ENCODE peak calls at places on chromosomes 1 and 21, in nine cellular contexts. One of them, this sample, is unnamed.

GRCh38 chr1:228464487-228464983 is 22.6 kb upstream of the RNF187 start:
- DNase-seq in heart right ventricle: peak
- DNase-seq in choroid plexus epithelial cell: peak
- DNase-seq in fibroblast of mammary gland: peak
- DNase-seq in A549: peak
- DNase-seq in body of pancreas: peak
- DNase-seq in ascending aorta: peak
- DNase-seq in lower leg skin: peak
- DNase-seq in fibroblast of the aortic adventitia: peak
- DNase-seq in this sample: peak

GRCh38 chr1:206685749-206686485 is 1.2 kb downstream of the MAPKAPK2 start:
- DNase-seq in fibroblast of the aortic adventitia: peak
- DNase-seq in A549: peak
- DNase-seq in fibroblast of mammary gland: peak
- DNase-seq in ascending aorta: peak
- DNase-seq in heart right ventricle: peak
- DNase-seq in choroid plexus epithelial cell: peak
- DNase-seq in lower leg skin: peak
- DNase-seq in body of pancreas: peak
- DNase-seq in this sample: peak

GRCh38 chr1:53582211-53583020 is 123.2 kb downstream of the DMRTB1 start:
- DNase-seq in choroid plexus epithelial cell: no peak
- DNase-seq in lower leg skin: peak
- DNase-seq in A549: no peak
- DNase-seq in heart right ventricle: no peak
- DNase-seq in fibroblast of the aortic adventitia: no peak
- DNase-seq in fibroblast of mammary gland: no peak
- DNase-seq in body of pancreas: peak
- DNase-seq in ascending aorta: no peak
- DNase-seq in this sample: no peak

GRCh38 chr1:31663622-31664452 is 19.2 kb upstream of the PEF1 start:
- DNase-seq in body of pancreas: peak
- DNase-seq in ascending aorta: peak
- DNase-seq in fibroblast of mammary gland: peak
- DNase-seq in lower leg skin: peak
- DNase-seq in fibroblast of the aortic adventitia: peak
- DNase-seq in choroid plexus epithelial cell: peak
- DNase-seq in A549: peak
- DNase-seq in heart right ventricle: peak
- DNase-seq in this sample: peak

GRCh38 chr1:160579216-160579701 is at the start of gene CD84:
- DNase-seq in fibroblast of the aortic adventitia: no peak
- DNase-seq in A549: no peak
- DNase-seq in fibroblast of mammary gland: no peak
- DNase-seq in heart right ventricle: no peak
- DNase-seq in ascending aorta: no peak
- DNase-seq in body of pancreas: no peak
- DNase-seq in lower leg skin: no peak
- DNase-seq in choroid plexus epithelial cell: no peak
- DNase-seq in this sample: no peak

GRCh38 chr21:31232344-31232743 is 111.7 kb downstream of the TIAM1 start:
- DNase-seq in body of pancreas: no peak
- DNase-seq in A549: no peak
- DNase-seq in heart right ventricle: no peak
- DNase-seq in lower leg skin: no peak
- DNase-seq in choroid plexus epithelial cell: no peak
- DNase-seq in fibroblast of mammary gland: no peak
- DNase-seq in ascending aorta: no peak
- DNase-seq in fibroblast of the aortic adventitia: no peak
- DNase-seq in this sample: no peak

GRCh38 chr1:4276238-4276637 is 376.2 kb upstream of the C1orf174 start:
- DNase-seq in heart right ventricle: no peak
- DNase-seq in fibroblast of the aortic adventitia: no peak
- DNase-seq in choroid plexus epithelial cell: no peak
- DNase-seq in A549: no peak
- DNase-seq in lower leg skin: no peak
- DNase-seq in body of pancreas: no peak
- DNase-seq in ascending aorta: no peak
- DNase-seq in fibroblast of mammary gland: no peak
- DNase-seq in this sample: no peak

GRCh38 chr1:223411309-223411708 is 18.1 kb downstream of the CCDC185 start:
- DNase-seq in lower leg skin: no peak
- DNase-seq in fibroblast of mammary gland: peak
- DNase-seq in ascending aorta: no peak
- DNase-seq in fibroblast of the aortic adventitia: peak
- DNase-seq in heart right ventricle: no peak
- DNase-seq in body of pancreas: no peak
- DNase-seq in choroid plexus epithelial cell: peak
- DNase-seq in A549: no peak
- DNase-seq in this sample: peak

GRCh38 chr1:83889707-83890106 is 109.2 kb downstream of the TTLL7 start:
- DNase-seq in fibroblast of the aortic adventitia: peak
- DNase-seq in choroid plexus epithelial cell: peak
- DNase-seq in fibroblast of mammary gland: no peak
- DNase-seq in body of pancreas: no peak
- DNase-seq in ascending aorta: no peak
- DNase-seq in lower leg skin: no peak
- DNase-seq in A549: no peak
- DNase-seq in heart right ventricle: no peak
- DNase-seq in this sample: peak

GRCh38 chr1:168499094-168500049 is 44.4 kb downstream of the XCL2 start:
- DNase-seq in fibroblast of the aortic adventitia: no peak
- DNase-seq in A549: no peak
- DNase-seq in choroid plexus epithelial cell: no peak
- DNase-seq in ascending aorta: no peak
- DNase-seq in heart right ventricle: no peak
- DNase-seq in body of pancreas: no peak
- DNase-seq in fibroblast of mammary gland: no peak
- DNase-seq in lower leg skin: no peak
- DNase-seq in this sample: no peak

GRCh38 chr1:203478231-203478630 is 2.6 kb downstream of the PRELP start:
- DNase-seq in heart right ventricle: no peak
- DNase-seq in body of pancreas: no peak
- DNase-seq in ascending aorta: no peak
- DNase-seq in choroid plexus epithelial cell: no peak
- DNase-seq in lower leg skin: no peak
- DNase-seq in fibroblast of mammary gland: no peak
- DNase-seq in A549: no peak
- DNase-seq in fibroblast of the aortic adventitia: no peak
- DNase-seq in this sample: no peak

GRCh38 chr1:114112775-114113174 is 40.9 kb downstream of the SYT6 start:
- DNase-seq in body of pancreas: no peak
- DNase-seq in fibroblast of mammary gland: no peak
- DNase-seq in fibroblast of the aortic adventitia: no peak
- DNase-seq in heart right ventricle: no peak
- DNase-seq in lower leg skin: no peak
- DNase-seq in choroid plexus epithelial cell: no peak
- DNase-seq in ascending aorta: no peak
- DNase-seq in A549: peak
- DNase-seq in this sample: no peak

GRCh38 chr1:160993544-160993943 is 27.4 kb downstream of the F11R start:
- DNase-seq in fibroblast of the aortic adventitia: peak
- DNase-seq in heart right ventricle: no peak
- DNase-seq in ascending aorta: no peak
- DNase-seq in fibroblast of mammary gland: peak
- DNase-seq in lower leg skin: no peak
- DNase-seq in body of pancreas: no peak
- DNase-seq in choroid plexus epithelial cell: peak
- DNase-seq in A549: peak
- DNase-seq in this sample: peak

DNA sequence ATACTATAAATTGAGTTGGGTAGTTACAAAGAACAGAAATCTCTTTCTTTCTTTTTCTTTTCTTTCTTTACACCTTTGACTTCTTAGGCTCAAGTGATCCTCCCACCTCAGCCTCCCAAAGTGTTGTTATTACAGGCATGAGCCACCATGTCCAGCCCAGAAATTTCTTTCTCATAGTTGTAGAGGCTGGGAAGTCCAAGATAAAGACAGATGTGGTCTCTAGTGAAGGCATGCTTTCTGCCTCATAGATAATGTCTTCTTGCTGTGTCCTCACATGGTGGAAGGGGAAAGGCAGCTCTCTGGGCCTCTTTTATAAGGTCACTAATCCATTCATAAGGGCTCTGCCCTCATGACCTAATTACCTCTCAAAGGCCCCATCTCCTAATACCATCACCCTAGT is 64.1 kb upstream of the DNAJC6 start:
- DNase-seq in ascending aorta: no peak
- DNase-seq in lower leg skin: no peak
- DNase-seq in body of pancreas: no peak
- DNase-seq in heart right ventricle: no peak
- DNase-seq in fibroblast of mammary gland: no peak
- DNase-seq in A549: no peak
- DNase-seq in choroid plexus epithelial cell: no peak
- DNase-seq in fibroblast of the aortic adventitia: no peak
- DNase-seq in this sample: no peak
- H3K4me3 ChIP-seq in ascending aorta: no peak
- H3K4me3 ChIP-seq in lower leg skin: no peak
- H3K4me3 ChIP-seq in body of pancreas: no peak
- H3K4me3 ChIP-seq in heart right ventricle: no peak
- H3K4me3 ChIP-seq in fibroblast of mammary gland: no peak
- H3K4me3 ChIP-seq in A549: no peak
- H3K4me3 ChIP-seq in choroid plexus epithelial cell: no peak
- H3K4me3 ChIP-seq in fibroblast of the aortic adventitia: no peak
- H3K4me3 ChIP-seq in this sample: no peak

GRCh38 chr21:40471103-40471502 is 375.9 kb downstream of the DSCAM start:
- DNase-seq in fibroblast of the aortic adventitia: no peak
- DNase-seq in ascending aorta: no peak
- DNase-seq in lower leg skin: no peak
- DNase-seq in fibroblast of mammary gland: no peak
- DNase-seq in A549: no peak
- DNase-seq in heart right ventricle: no peak
- DNase-seq in choroid plexus epithelial cell: no peak
- DNase-seq in body of pancreas: no peak
- DNase-seq in this sample: no peak

GRCh38 chr21:40465382-40465781 is 381.6 kb downstream of the DSCAM start:
- DNase-seq in body of pancreas: no peak
- DNase-seq in fibroblast of mammary gland: no peak
- DNase-seq in choroid plexus epithelial cell: no peak
- DNase-seq in A549: no peak
- DNase-seq in ascending aorta: no peak
- DNase-seq in heart right ventricle: no peak
- DNase-seq in fibroblast of the aortic adventitia: no peak
- DNase-seq in lower leg skin: no peak
- DNase-seq in this sample: no peak

GRCh38 chr21:40472026-40472425 is 374.9 kb downstream of the DSCAM start:
- DNase-seq in heart right ventricle: no peak
- DNase-seq in body of pancreas: no peak
- DNase-seq in ascending aorta: no peak
- DNase-seq in A549: no peak
- DNase-seq in fibroblast of mammary gland: no peak
- DNase-seq in fibroblast of the aortic adventitia: no peak
- DNase-seq in lower leg skin: no peak
- DNase-seq in choroid plexus epithelial cell: no peak
- DNase-seq in this sample: no peak

DNA sequence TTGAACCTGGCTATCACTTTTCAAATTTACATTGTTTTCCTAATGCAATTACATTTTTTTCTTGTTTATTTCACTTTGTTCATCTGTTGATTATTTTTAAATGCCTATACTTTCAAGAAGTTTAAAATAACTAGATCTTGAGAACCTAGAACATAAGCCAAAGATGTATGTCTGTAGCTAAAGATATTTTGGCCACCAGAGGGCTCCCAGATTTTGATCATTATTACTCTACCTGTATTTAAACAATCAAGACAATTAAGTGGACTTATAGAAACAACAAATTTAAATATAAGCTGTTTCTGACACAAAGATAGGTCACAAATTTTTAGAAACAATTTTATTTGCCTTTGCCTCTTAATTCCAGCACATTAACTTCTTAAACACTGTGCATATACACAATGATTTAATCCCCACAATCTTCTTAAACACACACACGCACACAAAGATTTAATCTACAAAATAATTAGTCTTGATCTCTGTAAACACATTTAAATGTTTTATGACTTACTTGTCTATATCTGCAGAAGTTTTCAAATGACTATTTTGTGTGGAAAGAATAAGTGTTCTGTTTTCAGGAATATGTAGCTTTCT is 380.0 kb downstream of the DSCAM start:
- DNase-seq in A549: peak
- DNase-seq in body of pancreas: peak
- DNase-seq in lower leg skin: no peak
- DNase-seq in heart right ventricle: peak
- DNase-seq in choroid plexus epithelial cell: peak
- DNase-seq in fibroblast of mammary gland: peak
- DNase-seq in fibroblast of the aortic adventitia: no peak
- DNase-seq in ascending aorta: no peak
- DNase-seq in this sample: peak
- TF ChIP-seq CTCF in A549: peak
- TF ChIP-seq CTCF in body of pancreas: peak
- TF ChIP-seq CTCF in lower leg skin: no peak
- TF ChIP-seq CTCF in heart right ventricle: peak
- TF ChIP-seq CTCF in choroid plexus epithelial cell: no peak
- TF ChIP-seq CTCF in fibroblast of mammary gland: no peak
- TF ChIP-seq CTCF in fibroblast of the aortic adventitia: no peak
- TF ChIP-seq CTCF in ascending aorta: peak
- TF ChIP-seq CTCF in this sample: no peak

GRCh38 chr1:232575524-232576040 is 54.4 kb downstream of the SIPA1L2 start:
- DNase-seq in body of pancreas: no peak
- DNase-seq in ascending aorta: no peak
- DNase-seq in fibroblast of the aortic adventitia: peak
- DNase-seq in A549: no peak
- DNase-seq in heart right ventricle: no peak
- DNase-seq in choroid plexus epithelial cell: no peak
- DNase-seq in lower leg skin: no peak
- DNase-seq in fibroblast of mammary gland: no peak
- DNase-seq in this sample: peak
- H3K4me3 ChIP-seq in body of pancreas: no peak
- H3K4me3 ChIP-seq in ascending aorta: no peak
- H3K4me3 ChIP-seq in fibroblast of the aortic adventitia: no peak
- H3K4me3 ChIP-seq in A549: no peak
- H3K4me3 ChIP-seq in heart right ventricle: no peak
- H3K4me3 ChIP-seq in choroid plexus epithelial cell: no peak
- H3K4me3 ChIP-seq in lower leg skin: no peak
- H3K4me3 ChIP-seq in fibroblast of mammary gland: no peak
- H3K4me3 ChIP-seq in this sample: no peak

GRCh38 chr1:103106426-103107321 is 1.6 kb downstream of the COL11A1 start:
- DNase-seq in lower leg skin: peak
- DNase-seq in fibroblast of mammary gland: peak
- DNase-seq in body of pancreas: peak
- DNase-seq in heart right ventricle: no peak
- DNase-seq in choroid plexus epithelial cell: peak
- DNase-seq in fibroblast of the aortic adventitia: peak
- DNase-seq in ascending aorta: peak
- DNase-seq in A549: peak
- DNase-seq in this sample: peak
- TF ChIP-seq CTCF in lower leg skin: no peak
- TF ChIP-seq CTCF in fibroblast of mammary gland: peak
- TF ChIP-seq CTCF in body of pancreas: peak
- TF ChIP-seq CTCF in heart right ventricle: no peak
- TF ChIP-seq CTCF in choroid plexus epithelial cell: peak
- TF ChIP-seq CTCF in fibroblast of the aortic adventitia: peak
- TF ChIP-seq CTCF in ascending aorta: peak
- TF ChIP-seq CTCF in A549: peak
- TF ChIP-seq CTCF in this sample: peak

DNA sequence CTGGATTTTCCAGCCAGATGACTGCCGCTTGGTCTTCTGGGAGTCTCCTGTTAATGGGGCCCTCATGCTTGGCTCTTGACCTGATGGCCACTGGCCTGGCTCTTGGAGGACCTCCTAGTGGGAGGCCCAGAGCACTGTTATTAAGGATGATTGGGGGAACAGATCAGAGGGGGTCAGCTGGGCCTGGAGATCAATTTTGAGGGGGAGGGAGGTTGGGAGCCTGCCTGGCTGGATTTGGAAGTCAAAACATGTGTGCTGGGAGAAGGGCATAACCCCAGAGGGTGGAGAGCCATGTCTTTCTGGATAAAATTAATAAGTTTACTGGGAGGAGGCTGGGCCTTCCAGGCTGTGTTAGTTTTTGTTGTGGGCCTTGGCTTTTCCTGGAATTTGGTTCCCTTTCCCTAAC is 1.3 kb downstream of the FGGY start:
- DNase-seq in lower leg skin: no peak
- DNase-seq in ascending aorta: no peak
- DNase-seq in fibroblast of the aortic adventitia: peak
- DNase-seq in body of pancreas: peak
- DNase-seq in fibroblast of mammary gland: peak
- DNase-seq in heart right ventricle: peak
- DNase-seq in A549: no peak
- DNase-seq in choroid plexus epithelial cell: no peak
- DNase-seq in this sample: no peak
- H3K4me3 ChIP-seq in lower leg skin: no peak
- H3K4me3 ChIP-seq in ascending aorta: no peak
- H3K4me3 ChIP-seq in fibroblast of the aortic adventitia: no peak
- H3K4me3 ChIP-seq in body of pancreas: no peak
- H3K4me3 ChIP-seq in fibroblast of mammary gland: no peak
- H3K4me3 ChIP-seq in heart right ventricle: no peak
- H3K4me3 ChIP-seq in A549: no peak
- H3K4me3 ChIP-seq in choroid plexus epithelial cell: no peak
- H3K4me3 ChIP-seq in this sample: no peak

This sample was measured in fibroblast of pulmonary artery.